ENCODE peak calls at places on chromosomes 4 and X, in eight cellular contexts. L is hippocampal formation; C is stimulated activated CD4-positive, alpha-beta T cell treated with anti-CD3 and anti-CD28 coated beads, Interleukin-1b, Interleukin-23, amount 100 ng/mL, for 48 hours; U is HuH-7.5; B is H54; E is iPS-NIHi11; V is cardiac muscle cell; Q is NCI-H510A treated with DMSO at 0.1 percent for 48 hours. R is an unnamed sample.

GRCh38 chr4:1808396-1808795 is 15.3 kb downstream of the FGFR3 start:
- DNase-seq in L (no peak), C (no peak), U (no peak), B (no peak), E (no peak), V (no peak), Q (no peak), R (no peak)

GRCh38 chr4:118776166-118776954 is 59.6 kb downstream of the SEC24D start:
- DNase-seq in L (no peak), C (no peak), U (no peak), B (no peak), E (no peak), V (no peak), Q (no peak), R (no peak)

GRCh38 chr4:56637791-56638190 is 43.3 kb downstream of the HOPX start:
- DNase-seq in L (no peak), C (no peak), U (no peak), B (no peak), E (no peak), V (no peak), Q (no peak), R (no peak)

GRCh38 chrX:20140410-20140809 is 1.2 kb downstream of the EIF1AX start:
- DNase-seq in L (no peak), C (no peak), U (no peak), B (no peak), E (no peak), V (no peak), Q (no peak), R (no peak)

GRCh38 chr4:1136028-1136427 is 22.7 kb upstream of the RNF212 start:
- DNase-seq in L (no peak), C (no peak), U (no peak), B (no peak), E (no peak), V (peak; percentile 11), Q (no peak), R (no peak)

GRCh38 chrX:22124098-22124497 is 92.0 kb downstream of the PHEX start:
- DNase-seq in L (no peak), C (no peak), U (no peak), B (no peak), E (no peak), V (no peak), Q (no peak), R (no peak)

GRCh38 chr4:77015390-77015789 is 60.4 kb downstream of the CCNI start:
- DNase-seq in L (no peak), C (no peak), U (no peak), B (no peak), E (peak; percentile 60), V (no peak), Q (no peak), R (no peak)

GRCh38 chrX:29617276-29617675 is 598.1 kb upstream of the MAGEB2 start:
- DNase-seq in L (no peak), C (no peak), U (no peak), B (peak; percentile 0), E (no peak), V (no peak), Q (peak; percentile 6), R (no peak)

GRCh38 chr4:42627887-42628646 is 28.8 kb downstream of the ATP8A1 start:
- DNase-seq in L (peak; percentile 67), C (peak; percentile 62), U (no peak), B (no peak), E (no peak), V (no peak), Q (no peak), R (no peak)

GRCh38 chr4:142211444-142211843 is 575.1 kb downstream of the IL15 start:
- DNase-seq in L (no peak), C (no peak), U (no peak), B (no peak), E (no peak), V (no peak), Q (no peak), R (no peak)

GRCh38 chrX:154457491-154458115 is 478 bp upstream of the PLXNA3 start:
- DNase-seq in L (no peak), C (peak; percentile 25), U (peak; percentile 64), B (peak; percentile 60), E (peak; percentile 90), V (peak; percentile 50), Q (peak; percentile 24), R (peak; percentile 1)

GRCh38 chr4:86338989-86339388 is 20.9 kb downstream of the MAPK10 start:
- DNase-seq in L (no peak), C (no peak), U (no peak), B (peak; percentile 20), E (no peak), V (no peak), Q (no peak), R (no peak)

GRCh38 chrX:22486326-22486725 is 213.6 kb downstream of the CBLL2 start:
- DNase-seq in L (no peak), C (no peak), U (no peak), B (no peak), E (no peak), V (no peak), Q (no peak), R (no peak)

GRCh38 chr4:10620935-10621488 is 63.6 kb downstream of the CLNK start:
- DNase-seq in L (no peak), C (no peak), U (no peak), B (no peak), E (no peak), V (peak; percentile 37), Q (peak; percentile 70), R (no peak)

GRCh38 chr4:5300275-5300674 is 249.0 kb downstream of the STK32B start:
- DNase-seq in L (no peak), C (no peak), U (no peak), B (no peak), E (no peak), V (no peak), Q (no peak), R (no peak)

GRCh38 chr4:89072921-89073320 is 15.9 kb upstream of the FAM13A start:
- DNase-seq in L (no peak), C (no peak), U (no peak), B (no peak), E (no peak), V (no peak), Q (peak; percentile 36), R (no peak)

GRCh38 chr4:186719925-186720694 is 3.5 kb downstream of the FAT1 start:
- DNase-seq in L (no peak), C (no peak), U (no peak), B (no peak), E (peak; percentile 35), V (peak; percentile 45), Q (peak; percentile 5), R (no peak)

GRCh38 chr4:8559011-8559410 is 21.2 kb upstream of the GPR78 start:
- DNase-seq in L (no peak), C (no peak), U (no peak), B (no peak), E (no peak), V (no peak), Q (no peak), R (no peak)

GRCh38 chrX:99938464-99938863 is 471.6 kb downstream of the PCDH19 start:
- DNase-seq in L (no peak), C (no peak), U (no peak), B (no peak), E (no peak), V (no peak), Q (no peak), R (no peak)

GRCh38 chr4:123616970-123617392 is 220.4 kb downstream of the SPRY1 start:
- DNase-seq in L (peak; percentile 70), C (peak; percentile 4), U (no peak), B (no peak), E (peak; percentile 23), V (no peak), Q (peak; percentile 31), R (no peak)

GRCh38 chr4:176150283-176150682 is 45.1 kb downstream of the SPATA4 start:
- DNase-seq in L (peak; percentile 10), C (no peak), U (no peak), B (no peak), E (no peak), V (peak; percentile 45), Q (peak; percentile 21), R (no peak)

GRCh38 chrX:86806786-86807185 is 658.5 kb downstream of the DACH2 start:
- DNase-seq in L (no peak), C (no peak), U (no peak), B (no peak), E (peak; percentile 21), V (peak; percentile 52), Q (no peak), R (peak; percentile 0)

GRCh38 chr4:125070869-125071268 is 243.9 kb upstream of the FAT4 start:
- DNase-seq in L (no peak), C (no peak), U (no peak), B (no peak), E (no peak), V (peak; percentile 70), Q (peak; percentile 27), R (no peak)

GRCh38 chr4:162456106-162456505 is 292.3 kb upstream of the FSTL5 start:
- DNase-seq in L (no peak), C (no peak), U (no peak), B (no peak), E (no peak), V (no peak), Q (no peak), R (no peak)

GRCh38 chr4:165299399-165300060 is 27.9 kb upstream of the MSMO1 start:
- DNase-seq in L (no peak), C (no peak), U (no peak), B (no peak), E (no peak), V (no peak), Q (no peak), R (no peak)

GRCh38 chrX:101219840-101220191 is 230 bp downstream of the DRP2 start:
- DNase-seq in L (peak; percentile 6), C (peak; percentile 5), U (no peak), B (no peak), E (peak; percentile 16), V (peak; percentile 22), Q (peak; percentile 44), R (no peak)

GRCh38 chrX:152832520-152832919 is 1.7 kb downstream of the NSDHL start:
- DNase-seq in L (no peak), C (no peak), U (no peak), B (no peak), E (no peak), V (no peak), Q (no peak), R (no peak)

GRCh38 chr4:95059630-95060029 is 301.9 kb downstream of the BMPR1B start:
- DNase-seq in L (no peak), C (no peak), U (no peak), B (no peak), E (no peak), V (no peak), Q (no peak), R (no peak)

GRCh38 chr4:74104145-74104544 is 5.2 kb upstream of the CXCL2 start:
- DNase-seq in L (no peak), C (no peak), U (no peak), B (no peak), E (no peak), V (no peak), Q (no peak), R (no peak)

GRCh38 chr4:128220286-128221235 is 67.1 kb downstream of the PGRMC2 start:
- DNase-seq in L (peak; percentile 33), C (no peak), U (no peak), B (no peak), E (peak; percentile 15), V (no peak), Q (no peak), R (no peak)

GRCh38 chrX:130091976-130092522 is 18.2 kb downstream of the ELF4 start:
- DNase-seq in L (no peak), C (peak; percentile 89), U (peak; percentile 31), B (no peak), E (no peak), V (no peak), Q (peak; percentile 31), R (no peak)

GRCh38 chr4:176549161-176549865 is 229.5 kb downstream of the SPCS3 start:
- DNase-seq in L (no peak), C (no peak), U (no peak), B (no peak), E (no peak), V (no peak), Q (no peak), R (no peak)

R was measured in NCI-H1048.